ENCODE peak calls at places on chromosomes 4 and X, in four cellular contexts. T, S, C and G are unnamed samples.

GRCh38 chrX:49310371-49310770 is 6.9 kb downstream of the GAGE10 start:
- DNase-seq in C (no peak), T (no peak), S (no peak), G (no peak)

GRCh38 chr4:114273246-114273645 is 293.8 kb upstream of the ARSJ start:
- DNase-seq in T (no peak), S (no peak), C (no peak), G (no peak)

GRCh38 chrX:69152398-69152797 is 12.9 kb downstream of the PJA1 start:
- DNase-seq in T (no peak), C (no peak), S (no peak), G (no peak)

GRCh38 chr4:3335982-3336381 is 43.2 kb downstream of the RGS12 start:
- DNase-seq in S (no peak), T (no peak), C (no peak), G (no peak)

GRCh38 chr4:5713861-5714260 is 2.9 kb downstream of the EVC start:
- DNase-seq in T (no peak), C (no peak), S (no peak), G (no peak)

GRCh38 chr4:103934178-103934789 is 214.5 kb upstream of the TACR3 start:
- DNase-seq in T (no peak), S (no peak), C (no peak), G (no peak)

GRCh38 chrX:152601848-152602616 is 35.7 kb upstream of the GABRQ start:
- DNase-seq in C (no peak), T (no peak), S (no peak), G (no peak)

GRCh38 chrX:84240848-84241565 is 53.0 kb upstream of the RPS6KA6 start:
- DNase-seq in S (no peak), T (no peak), C (no peak), G (no peak)

GRCh38 chr4:87117051-87117729 is 103.2 kb downstream of the KLHL8 start:
- DNase-seq in C (no peak), T (no peak), S (no peak), G (no peak)

GRCh38 chr4:153318696-153319320 is 25.7 kb upstream of the MND1 start:
- DNase-seq in T (no peak), S (no peak), C (peak), G (no peak)